ENCODE peak calls at places on chromosomes 5 and 9, in nine cellular contexts. One of them, this sample, is unnamed.

GRCh38 chr5:175493726-175494125 is 15.4 kb downstream of the SFXN1 start:
- DNase-seq in HT1080: no peak
- DNase-seq in amygdala: no peak
- DNase-seq in pancreas: no peak
- DNase-seq in HTR-8/SVneo: no peak
- DNase-seq in HL-60: no peak
- DNase-seq in iPS-NIHi11: no peak
- DNase-seq in EL: no peak
- DNase-seq in heart right ventricle: no peak
- DNase-seq in this sample: no peak

GRCh38 chr9:108834959-108835696 is 20.7 kb downstream of the ACTL7B start:
- DNase-seq in HT1080: peak
- DNase-seq in amygdala: no peak
- DNase-seq in pancreas: no peak
- DNase-seq in HTR-8/SVneo: no peak
- DNase-seq in HL-60: no peak
- DNase-seq in iPS-NIHi11: no peak
- DNase-seq in EL: peak
- DNase-seq in heart right ventricle: no peak
- DNase-seq in this sample: no peak

GRCh38 chr5:174533127-174533453 is 191.3 kb upstream of the MSX2 start:
- DNase-seq in HT1080: peak
- DNase-seq in amygdala: no peak
- DNase-seq in pancreas: no peak
- DNase-seq in HTR-8/SVneo: no peak
- DNase-seq in HL-60: no peak
- DNase-seq in iPS-NIHi11: no peak
- DNase-seq in EL: no peak
- DNase-seq in heart right ventricle: no peak
- DNase-seq in this sample: no peak

GRCh38 chr9:4301971-4302427 is 2.1 kb upstream of the GLIS3 start:
- DNase-seq in HT1080: peak
- DNase-seq in amygdala: peak
- DNase-seq in pancreas: no peak
- DNase-seq in HTR-8/SVneo: peak
- DNase-seq in HL-60: no peak
- DNase-seq in iPS-NIHi11: no peak
- DNase-seq in EL: peak
- DNase-seq in heart right ventricle: peak
- DNase-seq in this sample: peak

GRCh38 chr5:78328585-78329173 is 31.7 kb upstream of the SCAMP1 start:
- DNase-seq in HT1080: no peak
- DNase-seq in amygdala: no peak
- DNase-seq in pancreas: no peak
- DNase-seq in HTR-8/SVneo: no peak
- DNase-seq in HL-60: no peak
- DNase-seq in iPS-NIHi11: no peak
- DNase-seq in EL: no peak
- DNase-seq in heart right ventricle: no peak
- DNase-seq in this sample: no peak

GRCh38 chr5:335740-336038 is 14.2 kb downstream of the AHRR start:
- DNase-seq in HT1080: no peak
- DNase-seq in amygdala: no peak
- DNase-seq in pancreas: no peak
- DNase-seq in HTR-8/SVneo: no peak
- DNase-seq in HL-60: no peak
- DNase-seq in iPS-NIHi11: no peak
- DNase-seq in EL: no peak
- DNase-seq in heart right ventricle: no peak
- DNase-seq in this sample: no peak

GRCh38 chr5:119862654-119863053 is 233.3 kb downstream of the FAM170A start:
- DNase-seq in HT1080: no peak
- DNase-seq in amygdala: no peak
- DNase-seq in pancreas: no peak
- DNase-seq in HTR-8/SVneo: no peak
- DNase-seq in HL-60: no peak
- DNase-seq in iPS-NIHi11: no peak
- DNase-seq in EL: no peak
- DNase-seq in heart right ventricle: no peak
- DNase-seq in this sample: no peak

GRCh38 chr5:152532714-152533113 is 127.6 kb upstream of the NMUR2 start:
- DNase-seq in HT1080: peak
- DNase-seq in amygdala: no peak
- DNase-seq in pancreas: no peak
- DNase-seq in HTR-8/SVneo: peak
- DNase-seq in HL-60: no peak
- DNase-seq in iPS-NIHi11: peak
- DNase-seq in EL: peak
- DNase-seq in heart right ventricle: peak
- DNase-seq in this sample: no peak

GRCh38 chr5:140569197-140569596 is 4.6 kb downstream of the SLC35A4 start:
- DNase-seq in HT1080: no peak
- DNase-seq in amygdala: no peak
- DNase-seq in pancreas: no peak
- DNase-seq in HTR-8/SVneo: no peak
- DNase-seq in HL-60: no peak
- DNase-seq in iPS-NIHi11: no peak
- DNase-seq in EL: no peak
- DNase-seq in heart right ventricle: no peak
- DNase-seq in this sample: no peak

GRCh38 chr9:114027159-114027895 is 50.8 kb downstream of the AMBP start:
- DNase-seq in HT1080: no peak
- DNase-seq in amygdala: no peak
- DNase-seq in pancreas: no peak
- DNase-seq in HTR-8/SVneo: no peak
- DNase-seq in HL-60: no peak
- DNase-seq in iPS-NIHi11: no peak
- DNase-seq in EL: no peak
- DNase-seq in heart right ventricle: no peak
- DNase-seq in this sample: no peak